ENCODE peak calls at places on chromosomes 6 and 20, in four cellular contexts. E is H1, X is SK-N-SH, D is HepG2. U is an unnamed sample.

GRCh38 chr6:5997420-5998093 is 9.2 kb downstream of the NRN1 start:
- DNase-seq in E (no peak), X (peak; percentile 52), D (no peak), U (peak; percentile 43)

GRCh38 chr6:35026434-35027222 is 114.5 kb downstream of the TCP11 start:
- DNase-seq in E (no peak), X (no peak), D (no peak), U (no peak)

GRCh38 chr6:131782764-131783163 is 25.1 kb upstream of the ENPP1 start:
- DNase-seq in E (no peak), X (no peak), D (no peak), U (no peak)

GRCh38 chr20:21701171-21701876 is 4.1 kb upstream of the PAX1 start:
- DNase-seq in E (peak; percentile 75), X (no peak), D (no peak), U (no peak)

GRCh38 chr6:22882581-22882980 is 313.2 kb downstream of the HDGFL1 start:
- DNase-seq in E (no peak), X (no peak), D (no peak), U (no peak)

GRCh38 chr6:13923527-13924145 is 1.1 kb upstream of the RNF182 start:
- DNase-seq in E (no peak), X (no peak), D (no peak), U (no peak)

GRCh38 chr6:448296-449056 is 56.9 kb downstream of the IRF4 start:
- DNase-seq in E (no peak), X (no peak), D (no peak), U (no peak)

GRCh38 chr6:168468046-168468445 is 27.1 kb downstream of the SMOC2 start:
- DNase-seq in E (no peak), X (no peak), D (no peak), U (no peak)

GRCh38 chr20:16641511-16641910 is 68.3 kb upstream of the KIF16B start:
- DNase-seq in E (no peak), X (no peak), D (no peak), U (no peak)

GRCh38 chr6:142429195-142429594 is 127.4 kb downstream of the ADGRG6 start:
- DNase-seq in E (no peak), X (no peak), D (no peak), U (no peak)

GRCh38 chr20:17650816-17651760 is 31.0 kb downstream of the RRBP1 start:
- DNase-seq in E (no peak), X (no peak), D (no peak), U (no peak)

GRCh38 chr20:25467441-25467840 is 60.0 kb downstream of the GINS1 start:
- DNase-seq in E (no peak), X (no peak), D (no peak), U (no peak)

GRCh38 chr20:21182832-21183563 is 57.1 kb downstream of the KIZ start:
- DNase-seq in E (no peak), X (no peak), D (no peak), U (no peak)

GRCh38 chr20:14700641-14700965 is 363.2 kb upstream of the FLRT3 start:
- DNase-seq in E (no peak), X (no peak), D (no peak), U (no peak)

GRCh38 chr6:62150048-62150663 is 135.9 kb downstream of the KHDRBS2 start:
- DNase-seq in E (no peak), X (peak; percentile 29), D (peak; percentile 72), U (peak; percentile 31)

GRCh38 chr6:21740719-21741118 is 147.2 kb downstream of the SOX4 start:
- DNase-seq in E (no peak), X (no peak), D (no peak), U (no peak)

GRCh38 chr20:40670251-40670650 is 18.8 kb downstream of the MAFB start:
- DNase-seq in E (no peak), X (no peak), D (no peak), U (no peak)

GRCh38 chr20:20148774-20149173 is 96.4 kb downstream of the CFAP61 start:
- DNase-seq in E (no peak), X (no peak), D (no peak), U (no peak)

GRCh38 chr6:40723967-40724366 is 136.8 kb upstream of the LRFN2 start:
- DNase-seq in E (no peak), X (peak; percentile 60), D (no peak), U (no peak)

GRCh38 chr20:51529027-51529749 is 13.3 kb downstream of the NFATC2 start:
- DNase-seq in E (no peak), X (no peak), D (no peak), U (no peak)

GRCh38 chr6:155384343-155384742 is 70.1 kb upstream of the TFB1M start:
- DNase-seq in E (no peak), X (no peak), D (no peak), U (no peak)

GRCh38 chr6:29082457-29082856 is 4.7 kb downstream of the OR2B3 start:
- DNase-seq in E (no peak), X (no peak), D (no peak), U (no peak)
- H3K27me3 ChIP-seq in E (no peaks in the 10 kb centered on the region), X (peaks cover 4% of the 10 kb centered on the region), D (no peaks in the 10 kb centered on the region), U (no peaks in the 10 kb centered on the region)

GRCh38 chr6:89375902-89376301 is 23.4 kb upstream of the UBE2J1 start:
- DNase-seq in E (no peak), X (peak; percentile 42), D (no peak), U (no peak)

GRCh38 chr6:89378628-89379027 is 26.1 kb upstream of the UBE2J1 start:
- DNase-seq in E (no peak), X (no peak), D (no peak), U (no peak)

GRCh38 chr6:89371849-89372505 is 19.5 kb upstream of the UBE2J1 start:
- DNase-seq in E (peak; percentile 92), X (peak; percentile 74), D (peak; percentile 47), U (peak; percentile 83)

GRCh38 chr6:89372506-89372901 is 20.0 kb upstream of the UBE2J1 start:
- DNase-seq in E (no peak), X (no peak), D (no peak), U (no peak)

DNA sequence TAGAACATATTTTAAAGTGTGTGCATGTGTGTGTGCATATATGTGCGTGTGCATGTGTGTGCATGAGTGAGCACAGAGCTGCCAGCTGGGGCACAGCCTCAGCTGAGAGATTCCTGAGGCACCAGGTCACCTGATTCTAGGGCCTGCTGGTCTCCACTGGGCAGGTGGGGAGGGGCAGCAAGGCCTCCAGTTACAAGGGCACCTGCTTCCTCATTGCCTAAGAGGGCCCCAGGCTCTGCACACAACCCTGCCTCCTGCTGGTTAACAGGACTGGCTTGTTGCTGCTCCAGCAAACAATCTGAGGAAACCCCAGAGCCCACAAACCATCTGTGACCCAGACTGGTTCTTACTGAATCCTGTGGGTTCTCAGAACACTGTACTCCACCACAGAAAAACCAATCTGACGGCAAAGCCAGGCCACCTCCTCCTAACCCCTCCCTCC is 22.9 kb upstream of the UBE2J1 start:
- DNase-seq in E (peak; percentile 78), X (peak; percentile 60), D (peak; percentile 80), U (peak; percentile 96)
- TF ChIP-seq CTCF in E (peak; percentile 68), X (no peak), D (peak; percentile 70), U (peak; percentile 47)

GRCh38 chr6:28606424-28607391 is 81.0 kb downstream of the GPX5 start:
- DNase-seq in E (peak; percentile 84), X (peak; percentile 90), D (peak; percentile 83), U (peak; percentile 49)
- TF ChIP-seq GABPA in E (no peak), X (no peak), D (peak; percentile 13), U (no peak)

GRCh38 chr6:166360243-166361079 is 18.1 kb upstream of the SFT2D1 start:
- DNase-seq in E (no peak), X (no peak), D (no peak), U (peak; percentile 19)
- H3K27me3 ChIP-seq in E (no peaks in the 10 kb centered on the region), X (no peaks in the 10 kb centered on the region), D (no peaks in the 10 kb centered on the region), U (no peaks in the 10 kb centered on the region)

GRCh38 chr6:65398851-65399250 is 308.2 kb downstream of the EYS start:
- DNase-seq in E (no peak), X (no peak), D (no peak), U (no peak)

GRCh38 chr6:65402564-65402963 is 304.5 kb downstream of the EYS start:
- DNase-seq in E (no peak), X (no peak), D (no peak), U (no peak)

DNA sequence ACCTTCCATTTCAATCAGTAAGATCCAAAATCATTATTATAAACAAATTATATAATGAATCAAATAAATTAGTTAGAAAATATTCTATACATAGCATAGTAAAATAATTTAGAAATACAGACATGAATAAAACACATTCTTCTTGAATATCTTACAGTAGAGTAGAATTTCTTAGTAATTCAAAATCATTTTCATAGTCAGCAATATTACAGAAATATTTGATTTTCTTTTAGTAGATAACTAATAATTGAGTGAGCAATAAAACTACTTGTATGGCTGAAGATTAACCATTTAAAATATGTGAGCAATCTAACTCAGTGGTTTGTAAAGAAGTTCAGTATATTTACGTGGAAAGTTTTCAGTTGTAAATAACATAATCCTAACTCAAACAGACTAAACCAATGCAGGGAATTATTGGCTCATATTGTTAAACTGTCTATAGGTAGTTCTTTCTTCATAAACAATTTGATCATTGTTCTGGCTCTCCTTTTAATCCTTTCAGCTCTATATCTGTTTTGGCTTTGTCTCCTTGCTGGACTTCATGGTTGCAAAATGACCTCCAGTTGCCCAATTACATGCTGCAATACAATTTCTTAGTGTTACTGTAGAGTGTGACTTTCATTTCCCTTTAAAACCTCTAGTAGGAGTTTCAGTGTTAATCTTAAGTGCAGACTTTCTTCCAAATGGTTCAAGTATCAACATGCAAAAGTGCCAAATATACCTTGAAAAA is 307.5 kb downstream of the EYS start:
- DNase-seq in E (no peak), X (no peak), D (peak; percentile 18), U (no peak)
- TF ChIP-seq CTCF in E (no peak), X (no peak), D (no peak), U (no peak)

GRCh38 chr20:47043076-47043475 is 148.4 kb downstream of the EYA2 start:
- DNase-seq in E (no peak), X (no peak), D (no peak), U (no peak)

GRCh38 chr20:47042464-47042863 is 147.8 kb downstream of the EYA2 start:
- DNase-seq in E (no peak), X (peak; percentile 32), D (no peak), U (no peak)

GRCh38 chr20:47041500-47041899 is 146.9 kb downstream of the EYA2 start:
- DNase-seq in E (no peak), X (no peak), D (no peak), U (no peak)

GRCh38 chr20:47038581-47039560 is 144.2 kb downstream of the EYA2 start:
- DNase-seq in E (no peak), X (no peak), D (no peak), U (no peak)

GRCh38 chr20:47040506-47041125 is 146.0 kb downstream of the EYA2 start:
- DNase-seq in E (no peak), X (no peak), D (no peak), U (no peak)
- TF ChIP-seq GABPA in E (no peak), X (no peak), D (no peak), U (no peak)

DNA sequence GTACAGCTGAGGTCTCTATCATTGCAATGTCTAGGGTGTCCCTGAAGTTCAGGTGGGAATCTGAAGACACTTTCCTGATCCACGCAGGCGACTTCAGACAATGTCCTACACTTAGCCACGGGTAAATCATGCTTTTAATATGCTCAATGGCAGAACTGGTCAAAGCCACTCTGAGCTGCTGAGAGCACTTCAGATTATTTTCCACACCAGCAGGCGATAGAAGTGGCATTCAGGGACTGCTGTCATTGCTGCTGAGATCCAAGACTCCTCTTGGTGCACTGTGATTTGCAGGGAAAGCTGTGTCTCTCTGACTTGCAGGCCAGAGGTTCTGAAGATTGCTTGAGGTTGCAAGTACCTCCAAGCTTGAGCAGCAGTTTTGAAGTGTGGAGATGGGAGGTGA is 3.1 kb upstream of the SSTR4 start:
- DNase-seq in E (no peak), X (no peak), D (no peak), U (no peak)
- H3K27me3 ChIP-seq in E (peaks cover 37% of the 10 kb centered on the region), X (peaks cover 48% of the 10 kb centered on the region), D (peaks cover 2% of the 10 kb centered on the region), U (no peaks in the 10 kb centered on the region)